ENCODE peak calls at places on chromosomes 3 and 15, in five cellular contexts. One of them, this sample, is unnamed. For H3K9me3, the result is how much of the 10 kb centered on the place peaks cover.

GRCh38 chr3:39064646-39065045 is 12.8 kb downstream of the WDR48 start:
- DNase-seq in AG04450: no peak
- DNase-seq in A549: no peak
- DNase-seq in tibial artery: no peak
- DNase-seq in keratinocyte: no peak
- DNase-seq in this sample: no peak

GRCh38 chr3:188051801-188052228 is 102.1 kb upstream of the LPP start:
- DNase-seq in tibial artery: peak
- DNase-seq in keratinocyte: no peak
- DNase-seq in AG04450: no peak
- DNase-seq in A549: no peak
- DNase-seq in this sample: no peak

GRCh38 chr15:95944856-95945255 is 385.6 kb upstream of the NR2F2 start:
- DNase-seq in A549: no peak
- DNase-seq in keratinocyte: no peak
- DNase-seq in tibial artery: no peak
- DNase-seq in AG04450: no peak
- DNase-seq in this sample: no peak

GRCh38 chr3:15505412-15506165 is 15.9 kb downstream of the COLQ start:
- DNase-seq in keratinocyte: no peak
- DNase-seq in AG04450: no peak
- DNase-seq in A549: no peak
- DNase-seq in tibial artery: no peak
- DNase-seq in this sample: no peak

GRCh38 chr3:63984391-63984790 is 38.9 kb downstream of the PSMD6 start:
- DNase-seq in tibial artery: no peak
- DNase-seq in keratinocyte: no peak
- DNase-seq in A549: no peak
- DNase-seq in AG04450: no peak
- DNase-seq in this sample: no peak

GRCh38 chr3:35800960-35801459 is 161.7 kb downstream of the ARPP21 start:
- DNase-seq in A549: no peak
- DNase-seq in tibial artery: no peak
- DNase-seq in keratinocyte: no peak
- DNase-seq in AG04450: no peak
- DNase-seq in this sample: no peak

GRCh38 chr15:97598353-97598798 is 362.1 kb upstream of the ARRDC4 start:
- DNase-seq in tibial artery: no peak
- DNase-seq in AG04450: no peak
- DNase-seq in keratinocyte: no peak
- DNase-seq in A549: no peak
- DNase-seq in this sample: no peak

GRCh38 chr3:184472723-184473419 is 88.7 kb upstream of the EPHB3 start:
- DNase-seq in tibial artery: peak
- DNase-seq in A549: no peak
- DNase-seq in AG04450: no peak
- DNase-seq in keratinocyte: no peak
- DNase-seq in this sample: peak

GRCh38 chr3:52086939-52087675 is 30.7 kb upstream of the DUSP7 start:
- DNase-seq in A549: no peak
- DNase-seq in keratinocyte: no peak
- DNase-seq in tibial artery: no peak
- DNase-seq in AG04450: no peak
- DNase-seq in this sample: no peak

GRCh38 chr15:73897441-73898261 is 24.3 kb downstream of the TBC1D21 start:
- DNase-seq in A549: peak
- DNase-seq in tibial artery: peak
- DNase-seq in AG04450: peak
- DNase-seq in keratinocyte: peak
- DNase-seq in this sample: peak

GRCh38 chr15:65952425-65953053 is 83.2 kb downstream of the RAB11A start:
- DNase-seq in keratinocyte: no peak
- DNase-seq in tibial artery: no peak
- DNase-seq in AG04450: no peak
- DNase-seq in A549: peak
- DNase-seq in this sample: no peak

GRCh38 chr3:44914936-44915335 is 40.5 kb downstream of the TGM4 start:
- DNase-seq in AG04450: no peak
- DNase-seq in A549: no peak
- DNase-seq in tibial artery: no peak
- DNase-seq in keratinocyte: no peak
- DNase-seq in this sample: no peak

GRCh38 chr3:84547971-84548970 is 410.5 kb upstream of the CADM2 start:
- DNase-seq in AG04450: no peak
- DNase-seq in tibial artery: no peak
- DNase-seq in A549: peak
- DNase-seq in keratinocyte: no peak
- DNase-seq in this sample: no peak

GRCh38 chr3:179179979-179180758 is 32.0 kb downstream of the PIK3CA start:
- DNase-seq in AG04450: no peak
- DNase-seq in A549: no peak
- DNase-seq in tibial artery: no peak
- DNase-seq in keratinocyte: no peak
- DNase-seq in this sample: no peak

GRCh38 chr3:3200632-3201212 is 21.2 kb upstream of the CRBN start:
- DNase-seq in AG04450: peak
- DNase-seq in keratinocyte: no peak
- DNase-seq in tibial artery: no peak
- DNase-seq in A549: peak
- DNase-seq in this sample: no peak

GRCh38 chr3:196281962-196282361 is 5.6 kb downstream of the PCYT1A start:
- DNase-seq in AG04450: no peak
- DNase-seq in A549: no peak
- DNase-seq in tibial artery: no peak
- DNase-seq in keratinocyte: no peak
- DNase-seq in this sample: no peak
- H3K27ac ChIP-seq in AG04450: no peak
- H3K27ac ChIP-seq in A549: no peak
- H3K27ac ChIP-seq in tibial artery: no peak
- H3K27ac ChIP-seq in keratinocyte: peak
- H3K27ac ChIP-seq in this sample: peak

GRCh38 chr3:24182756-24183155 is 237.7 kb downstream of the NR1D2 start:
- DNase-seq in keratinocyte: no peak
- DNase-seq in A549: no peak
- DNase-seq in AG04450: no peak
- DNase-seq in tibial artery: no peak
- DNase-seq in this sample: no peak
- TF ChIP-seq CTCF in keratinocyte: no peak
- TF ChIP-seq CTCF in A549: no peak
- TF ChIP-seq CTCF in AG04450: no peak
- TF ChIP-seq CTCF in tibial artery: no peak
- TF ChIP-seq CTCF in this sample: no peak

GRCh38 chr15:33055962-33056361 is 138.6 kb downstream of the FMN1 start:
- DNase-seq in A549: no peak
- DNase-seq in AG04450: no peak
- DNase-seq in tibial artery: no peak
- DNase-seq in keratinocyte: no peak
- DNase-seq in this sample: no peak

GRCh38 chr15:33047077-33047476 is 147.4 kb downstream of the FMN1 start:
- DNase-seq in tibial artery: no peak
- DNase-seq in A549: no peak
- DNase-seq in AG04450: no peak
- DNase-seq in keratinocyte: no peak
- DNase-seq in this sample: no peak

GRCh38 chr15:33048255-33048654 is 146.3 kb downstream of the FMN1 start:
- DNase-seq in AG04450: no peak
- DNase-seq in tibial artery: no peak
- DNase-seq in A549: no peak
- DNase-seq in keratinocyte: no peak
- DNase-seq in this sample: no peak

GRCh38 chr15:33051528-33051927 is 143.0 kb downstream of the FMN1 start:
- DNase-seq in AG04450: no peak
- DNase-seq in tibial artery: no peak
- DNase-seq in A549: no peak
- DNase-seq in keratinocyte: no peak
- DNase-seq in this sample: no peak
- H3K9me3 ChIP-seq in AG04450: under half
- H3K9me3 ChIP-seq in tibial artery: under half
- H3K9me3 ChIP-seq in A549: under half
- H3K9me3 ChIP-seq in keratinocyte: under half
- H3K9me3 ChIP-seq in this sample: under half

GRCh38 chr3:177641206-177641605 is 443.9 kb upstream of the TBL1XR1 start:
- DNase-seq in A549: no peak
- DNase-seq in keratinocyte: no peak
- DNase-seq in tibial artery: no peak
- DNase-seq in AG04450: no peak
- DNase-seq in this sample: no peak

GRCh38 chr3:177642482-177643163 is 445.3 kb upstream of the TBL1XR1 start:
- DNase-seq in A549: no peak
- DNase-seq in keratinocyte: no peak
- DNase-seq in AG04450: no peak
- DNase-seq in tibial artery: no peak
- DNase-seq in this sample: no peak

GRCh38 chr3:177646749-177647148 is 449.5 kb upstream of the TBL1XR1 start:
- DNase-seq in AG04450: no peak
- DNase-seq in tibial artery: no peak
- DNase-seq in keratinocyte: no peak
- DNase-seq in A549: no peak
- DNase-seq in this sample: no peak

GRCh38 chr3:177640319-177640997 is 443.2 kb upstream of the TBL1XR1 start:
- DNase-seq in A549: no peak
- DNase-seq in AG04450: no peak
- DNase-seq in tibial artery: no peak
- DNase-seq in keratinocyte: no peak
- DNase-seq in this sample: no peak

DNA sequence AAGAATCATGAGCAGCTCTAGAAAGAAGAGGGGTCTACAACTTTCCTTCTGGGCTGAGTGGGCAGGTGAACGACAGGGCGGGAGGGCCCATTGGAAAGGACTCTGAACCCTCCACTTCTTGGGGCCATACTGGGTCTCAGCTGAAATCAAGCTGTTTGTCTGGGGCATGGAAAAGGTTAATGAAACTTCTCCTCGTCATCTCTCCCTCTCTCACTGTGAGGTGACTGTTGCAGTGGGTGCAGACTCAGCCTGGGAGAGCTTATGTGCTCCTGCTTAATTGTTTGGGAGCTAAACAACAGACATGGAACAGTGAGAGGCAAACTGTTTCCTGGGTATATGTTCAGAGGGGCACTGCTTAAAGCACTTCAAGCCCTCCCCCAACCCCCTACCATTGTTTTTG is 444.8 kb upstream of the TBL1XR1 start:
- DNase-seq in tibial artery: no peak
- DNase-seq in keratinocyte: no peak
- DNase-seq in AG04450: no peak
- DNase-seq in A549: no peak
- DNase-seq in this sample: no peak
- H3K27ac ChIP-seq in tibial artery: peak
- H3K27ac ChIP-seq in keratinocyte: no peak
- H3K27ac ChIP-seq in AG04450: no peak
- H3K27ac ChIP-seq in A549: no peak
- H3K27ac ChIP-seq in this sample: peak

DNA sequence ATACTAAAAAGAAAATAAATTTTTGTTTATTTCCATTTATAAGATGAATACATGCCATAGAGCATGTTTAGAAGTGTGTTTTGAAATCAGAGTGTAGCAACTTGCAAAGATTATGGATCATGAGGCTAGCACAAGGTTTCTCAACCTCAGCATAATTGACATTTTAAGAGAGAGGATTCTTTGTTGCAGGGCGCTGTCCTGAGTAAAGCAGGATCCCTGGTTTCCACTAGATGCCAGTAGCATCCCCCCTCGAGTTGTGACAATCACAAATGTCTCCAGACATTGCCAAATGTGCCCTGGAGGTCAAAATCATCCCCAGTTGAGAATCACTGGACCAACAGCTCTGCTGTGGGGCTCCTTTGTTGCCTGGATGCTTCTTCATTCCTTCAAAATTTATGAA is 128.5 kb upstream of the RBMS3 start:
- DNase-seq in AG04450: no peak
- DNase-seq in tibial artery: no peak
- DNase-seq in A549: no peak
- DNase-seq in keratinocyte: no peak
- DNase-seq in this sample: no peak
- TF ChIP-seq CTCF in AG04450: no peak
- TF ChIP-seq CTCF in tibial artery: no peak
- TF ChIP-seq CTCF in A549: no peak
- TF ChIP-seq CTCF in keratinocyte: no peak
- TF ChIP-seq CTCF in this sample: no peak

GRCh38 chr15:46735115-46735514 is 982.2 kb upstream of the SEMA6D start:
- DNase-seq in AG04450: no peak
- DNase-seq in tibial artery: no peak
- DNase-seq in A549: no peak
- DNase-seq in keratinocyte: no peak
- DNase-seq in this sample: no peak

DNA sequence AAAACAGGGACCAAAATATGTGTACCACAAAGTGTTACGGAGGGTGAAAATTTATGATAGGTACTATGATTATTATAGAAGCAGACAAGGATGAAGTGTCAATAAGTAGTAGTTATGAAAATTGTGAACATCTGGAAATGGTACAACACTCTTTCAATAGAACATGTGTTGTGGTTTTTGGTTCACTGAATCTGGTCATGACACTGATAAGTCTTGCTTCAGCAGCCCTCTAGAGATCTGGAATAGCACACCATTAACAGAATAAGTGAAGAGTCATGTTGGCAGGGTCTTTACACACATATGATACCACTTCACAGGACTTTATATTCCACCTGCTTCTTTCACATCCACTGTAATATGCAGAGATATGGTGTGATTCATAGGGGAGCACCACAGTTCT is 985.2 kb upstream of the SEMA6D start:
- DNase-seq in tibial artery: no peak
- DNase-seq in keratinocyte: no peak
- DNase-seq in A549: no peak
- DNase-seq in AG04450: no peak
- DNase-seq in this sample: no peak
- H3K9me3 ChIP-seq in tibial artery: under half
- H3K9me3 ChIP-seq in keratinocyte: under half
- H3K9me3 ChIP-seq in A549: under half
- H3K9me3 ChIP-seq in AG04450: under half
- H3K9me3 ChIP-seq in this sample: under half

This sample was measured in Peyer's patch.